ENCODE peak calls at places on chromosomes 11 and 22, in ten cellular contexts. One of them, this sample, is unnamed.

GRCh38 chr11:72398058-72398758 is 36.1 kb downstream of the CLPB start:
- DNase-seq in activated CD4-positive, alpha-beta T cell treated with anti-CD3 and anti-CD28 coated beads, Interleukin-2, amount 50 U/mL, for 4 hours: no peak
- DNase-seq in pons: no peak
- DNase-seq in fibroblast of the aortic adventitia: no peak
- DNase-seq in Calu3: no peak
- DNase-seq in A172: no peak
- DNase-seq in activated T-helper 9 cell treated with anti-CD3 and anti-CD28 coated beads, Interleukin-2, amount 50 U/mL, for 16 hours: no peak
- DNase-seq in activated effector memory CD4-positive, alpha-beta T cell treated with Interleukin-2 at 50 U/mL for 16 hours: no peak
- DNase-seq in sciatic nerve: no peak
- DNase-seq in HFF-Myc: no peak
- DNase-seq in this sample: no peak

GRCh38 chr11:102421262-102421661 is 31.3 kb downstream of the TMEM123 start:
- DNase-seq in activated T-helper 9 cell treated with anti-CD3 and anti-CD28 coated beads, Interleukin-2, amount 50 U/mL, for 16 hours: no peak
- DNase-seq in sciatic nerve: no peak
- DNase-seq in Calu3: no peak
- DNase-seq in fibroblast of the aortic adventitia: no peak
- DNase-seq in HFF-Myc: no peak
- DNase-seq in A172: no peak
- DNase-seq in activated effector memory CD4-positive, alpha-beta T cell treated with Interleukin-2 at 50 U/mL for 16 hours: no peak
- DNase-seq in pons: peak
- DNase-seq in activated CD4-positive, alpha-beta T cell treated with anti-CD3 and anti-CD28 coated beads, Interleukin-2, amount 50 U/mL, for 4 hours: no peak
- DNase-seq in this sample: no peak

GRCh38 chr22:37046589-37046988 is 5.0 kb upstream of the KCTD17 start:
- DNase-seq in activated CD4-positive, alpha-beta T cell treated with anti-CD3 and anti-CD28 coated beads, Interleukin-2, amount 50 U/mL, for 4 hours: no peak
- DNase-seq in sciatic nerve: no peak
- DNase-seq in activated T-helper 9 cell treated with anti-CD3 and anti-CD28 coated beads, Interleukin-2, amount 50 U/mL, for 16 hours: no peak
- DNase-seq in Calu3: no peak
- DNase-seq in fibroblast of the aortic adventitia: no peak
- DNase-seq in A172: no peak
- DNase-seq in activated effector memory CD4-positive, alpha-beta T cell treated with Interleukin-2 at 50 U/mL for 16 hours: no peak
- DNase-seq in HFF-Myc: no peak
- DNase-seq in pons: no peak
- DNase-seq in this sample: no peak

GRCh38 chr11:29352273-29352672 is 664.6 kb downstream of the KCNA4 start:
- DNase-seq in pons: no peak
- DNase-seq in fibroblast of the aortic adventitia: no peak
- DNase-seq in sciatic nerve: no peak
- DNase-seq in activated T-helper 9 cell treated with anti-CD3 and anti-CD28 coated beads, Interleukin-2, amount 50 U/mL, for 16 hours: no peak
- DNase-seq in activated effector memory CD4-positive, alpha-beta T cell treated with Interleukin-2 at 50 U/mL for 16 hours: no peak
- DNase-seq in A172: no peak
- DNase-seq in activated CD4-positive, alpha-beta T cell treated with anti-CD3 and anti-CD28 coated beads, Interleukin-2, amount 50 U/mL, for 4 hours: no peak
- DNase-seq in HFF-Myc: no peak
- DNase-seq in Calu3: no peak
- DNase-seq in this sample: no peak

GRCh38 chr11:32892355-32893090 is at the start of gene QSER1:
- DNase-seq in activated T-helper 9 cell treated with anti-CD3 and anti-CD28 coated beads, Interleukin-2, amount 50 U/mL, for 16 hours: peak
- DNase-seq in pons: peak
- DNase-seq in HFF-Myc: no peak
- DNase-seq in A172: peak
- DNase-seq in Calu3: peak
- DNase-seq in fibroblast of the aortic adventitia: peak
- DNase-seq in sciatic nerve: peak
- DNase-seq in activated CD4-positive, alpha-beta T cell treated with anti-CD3 and anti-CD28 coated beads, Interleukin-2, amount 50 U/mL, for 4 hours: peak
- DNase-seq in activated effector memory CD4-positive, alpha-beta T cell treated with Interleukin-2 at 50 U/mL for 16 hours: peak
- DNase-seq in this sample: peak

GRCh38 chr22:47162865-47163264 is 400.4 kb downstream of the TBC1D22A start:
- DNase-seq in A172: no peak
- DNase-seq in HFF-Myc: no peak
- DNase-seq in activated T-helper 9 cell treated with anti-CD3 and anti-CD28 coated beads, Interleukin-2, amount 50 U/mL, for 16 hours: no peak
- DNase-seq in activated CD4-positive, alpha-beta T cell treated with anti-CD3 and anti-CD28 coated beads, Interleukin-2, amount 50 U/mL, for 4 hours: no peak
- DNase-seq in Calu3: no peak
- DNase-seq in fibroblast of the aortic adventitia: no peak
- DNase-seq in activated effector memory CD4-positive, alpha-beta T cell treated with Interleukin-2 at 50 U/mL for 16 hours: no peak
- DNase-seq in pons: no peak
- DNase-seq in sciatic nerve: peak
- DNase-seq in this sample: no peak

GRCh38 chr22:44682556-44683168 is 19.3 kb upstream of the PRR5 start:
- DNase-seq in Calu3: no peak
- DNase-seq in activated T-helper 9 cell treated with anti-CD3 and anti-CD28 coated beads, Interleukin-2, amount 50 U/mL, for 16 hours: no peak
- DNase-seq in pons: no peak
- DNase-seq in HFF-Myc: no peak
- DNase-seq in A172: no peak
- DNase-seq in activated CD4-positive, alpha-beta T cell treated with anti-CD3 and anti-CD28 coated beads, Interleukin-2, amount 50 U/mL, for 4 hours: no peak
- DNase-seq in fibroblast of the aortic adventitia: no peak
- DNase-seq in sciatic nerve: no peak
- DNase-seq in activated effector memory CD4-positive, alpha-beta T cell treated with Interleukin-2 at 50 U/mL for 16 hours: no peak
- DNase-seq in this sample: no peak

GRCh38 chr22:44118645-44119315 is 61.9 kb upstream of the PARVG start:
- DNase-seq in sciatic nerve: no peak
- DNase-seq in pons: no peak
- DNase-seq in activated effector memory CD4-positive, alpha-beta T cell treated with Interleukin-2 at 50 U/mL for 16 hours: no peak
- DNase-seq in HFF-Myc: no peak
- DNase-seq in activated CD4-positive, alpha-beta T cell treated with anti-CD3 and anti-CD28 coated beads, Interleukin-2, amount 50 U/mL, for 4 hours: no peak
- DNase-seq in activated T-helper 9 cell treated with anti-CD3 and anti-CD28 coated beads, Interleukin-2, amount 50 U/mL, for 16 hours: no peak
- DNase-seq in Calu3: no peak
- DNase-seq in A172: no peak
- DNase-seq in fibroblast of the aortic adventitia: no peak
- DNase-seq in this sample: no peak

GRCh38 chr11:5046754-5047330 is 516 bp downstream of the OR52J3 start:
- DNase-seq in HFF-Myc: no peak
- DNase-seq in Calu3: no peak
- DNase-seq in pons: no peak
- DNase-seq in activated effector memory CD4-positive, alpha-beta T cell treated with Interleukin-2 at 50 U/mL for 16 hours: no peak
- DNase-seq in sciatic nerve: no peak
- DNase-seq in activated CD4-positive, alpha-beta T cell treated with anti-CD3 and anti-CD28 coated beads, Interleukin-2, amount 50 U/mL, for 4 hours: no peak
- DNase-seq in A172: no peak
- DNase-seq in activated T-helper 9 cell treated with anti-CD3 and anti-CD28 coated beads, Interleukin-2, amount 50 U/mL, for 16 hours: no peak
- DNase-seq in fibroblast of the aortic adventitia: no peak
- DNase-seq in this sample: no peak

GRCh38 chr11:115191761-115192160 is 312.5 kb downstream of the CADM1 start:
- DNase-seq in activated CD4-positive, alpha-beta T cell treated with anti-CD3 and anti-CD28 coated beads, Interleukin-2, amount 50 U/mL, for 4 hours: no peak
- DNase-seq in fibroblast of the aortic adventitia: no peak
- DNase-seq in activated T-helper 9 cell treated with anti-CD3 and anti-CD28 coated beads, Interleukin-2, amount 50 U/mL, for 16 hours: no peak
- DNase-seq in activated effector memory CD4-positive, alpha-beta T cell treated with Interleukin-2 at 50 U/mL for 16 hours: no peak
- DNase-seq in Calu3: no peak
- DNase-seq in HFF-Myc: no peak
- DNase-seq in pons: no peak
- DNase-seq in sciatic nerve: no peak
- DNase-seq in A172: no peak
- DNase-seq in this sample: no peak

GRCh38 chr22:22105364-22105763 is 122.8 kb upstream of the TOP3B start:
- DNase-seq in pons: no peak
- DNase-seq in A172: no peak
- DNase-seq in activated T-helper 9 cell treated with anti-CD3 and anti-CD28 coated beads, Interleukin-2, amount 50 U/mL, for 16 hours: no peak
- DNase-seq in HFF-Myc: no peak
- DNase-seq in activated effector memory CD4-positive, alpha-beta T cell treated with Interleukin-2 at 50 U/mL for 16 hours: no peak
- DNase-seq in activated CD4-positive, alpha-beta T cell treated with anti-CD3 and anti-CD28 coated beads, Interleukin-2, amount 50 U/mL, for 4 hours: no peak
- DNase-seq in fibroblast of the aortic adventitia: no peak
- DNase-seq in sciatic nerve: no peak
- DNase-seq in Calu3: no peak
- DNase-seq in this sample: no peak

GRCh38 chr22:17578129-17578754 is 14.9 kb downstream of the SLC25A18 start:
- DNase-seq in pons: peak
- DNase-seq in Calu3: no peak
- DNase-seq in fibroblast of the aortic adventitia: peak
- DNase-seq in activated T-helper 9 cell treated with anti-CD3 and anti-CD28 coated beads, Interleukin-2, amount 50 U/mL, for 16 hours: no peak
- DNase-seq in A172: peak
- DNase-seq in activated effector memory CD4-positive, alpha-beta T cell treated with Interleukin-2 at 50 U/mL for 16 hours: no peak
- DNase-seq in sciatic nerve: peak
- DNase-seq in activated CD4-positive, alpha-beta T cell treated with anti-CD3 and anti-CD28 coated beads, Interleukin-2, amount 50 U/mL, for 4 hours: no peak
- DNase-seq in HFF-Myc: no peak
- DNase-seq in this sample: no peak

GRCh38 chr22:20967697-20968201 is 694 bp downstream of the AIFM3 start:
- DNase-seq in pons: no peak
- DNase-seq in A172: no peak
- DNase-seq in fibroblast of the aortic adventitia: no peak
- DNase-seq in HFF-Myc: no peak
- DNase-seq in activated T-helper 9 cell treated with anti-CD3 and anti-CD28 coated beads, Interleukin-2, amount 50 U/mL, for 16 hours: no peak
- DNase-seq in activated CD4-positive, alpha-beta T cell treated with anti-CD3 and anti-CD28 coated beads, Interleukin-2, amount 50 U/mL, for 4 hours: no peak
- DNase-seq in sciatic nerve: no peak
- DNase-seq in activated effector memory CD4-positive, alpha-beta T cell treated with Interleukin-2 at 50 U/mL for 16 hours: no peak
- DNase-seq in Calu3: no peak
- DNase-seq in this sample: no peak

GRCh38 chr11:79119491-79120284 is 321.1 kb downstream of the TENM4 start:
- DNase-seq in HFF-Myc: no peak
- DNase-seq in sciatic nerve: no peak
- DNase-seq in Calu3: no peak
- DNase-seq in activated T-helper 9 cell treated with anti-CD3 and anti-CD28 coated beads, Interleukin-2, amount 50 U/mL, for 16 hours: no peak
- DNase-seq in activated effector memory CD4-positive, alpha-beta T cell treated with Interleukin-2 at 50 U/mL for 16 hours: no peak
- DNase-seq in activated CD4-positive, alpha-beta T cell treated with anti-CD3 and anti-CD28 coated beads, Interleukin-2, amount 50 U/mL, for 4 hours: no peak
- DNase-seq in fibroblast of the aortic adventitia: no peak
- DNase-seq in pons: peak
- DNase-seq in A172: no peak
- DNase-seq in this sample: peak

GRCh38 chr11:105821366-105821765 is 200.7 kb downstream of the MSANTD4 start:
- DNase-seq in A172: no peak
- DNase-seq in Calu3: no peak
- DNase-seq in pons: no peak
- DNase-seq in activated CD4-positive, alpha-beta T cell treated with anti-CD3 and anti-CD28 coated beads, Interleukin-2, amount 50 U/mL, for 4 hours: no peak
- DNase-seq in sciatic nerve: no peak
- DNase-seq in fibroblast of the aortic adventitia: no peak
- DNase-seq in HFF-Myc: no peak
- DNase-seq in activated T-helper 9 cell treated with anti-CD3 and anti-CD28 coated beads, Interleukin-2, amount 50 U/mL, for 16 hours: no peak
- DNase-seq in activated effector memory CD4-positive, alpha-beta T cell treated with Interleukin-2 at 50 U/mL for 16 hours: no peak
- DNase-seq in this sample: no peak

GRCh38 chr22:45261407-45262088 is 20.9 kb upstream of the KIAA0930 start:
- DNase-seq in activated T-helper 9 cell treated with anti-CD3 and anti-CD28 coated beads, Interleukin-2, amount 50 U/mL, for 16 hours: no peak
- DNase-seq in fibroblast of the aortic adventitia: no peak
- DNase-seq in Calu3: no peak
- DNase-seq in pons: no peak
- DNase-seq in A172: no peak
- DNase-seq in sciatic nerve: no peak
- DNase-seq in activated effector memory CD4-positive, alpha-beta T cell treated with Interleukin-2 at 50 U/mL for 16 hours: no peak
- DNase-seq in activated CD4-positive, alpha-beta T cell treated with anti-CD3 and anti-CD28 coated beads, Interleukin-2, amount 50 U/mL, for 4 hours: no peak
- DNase-seq in HFF-Myc: no peak
- DNase-seq in this sample: no peak

GRCh38 chr11:77883775-77884174 is 62.8 kb downstream of the AAMDC start:
- DNase-seq in HFF-Myc: no peak
- DNase-seq in fibroblast of the aortic adventitia: no peak
- DNase-seq in sciatic nerve: no peak
- DNase-seq in pons: no peak
- DNase-seq in A172: no peak
- DNase-seq in activated T-helper 9 cell treated with anti-CD3 and anti-CD28 coated beads, Interleukin-2, amount 50 U/mL, for 16 hours: no peak
- DNase-seq in activated effector memory CD4-positive, alpha-beta T cell treated with Interleukin-2 at 50 U/mL for 16 hours: no peak
- DNase-seq in activated CD4-positive, alpha-beta T cell treated with anti-CD3 and anti-CD28 coated beads, Interleukin-2, amount 50 U/mL, for 4 hours: no peak
- DNase-seq in Calu3: no peak
- DNase-seq in this sample: no peak

GRCh38 chr22:48504519-48505140 is 1323.0 kb downstream of the BRD1 start:
- DNase-seq in Calu3: no peak
- DNase-seq in A172: no peak
- DNase-seq in activated effector memory CD4-positive, alpha-beta T cell treated with Interleukin-2 at 50 U/mL for 16 hours: no peak
- DNase-seq in fibroblast of the aortic adventitia: no peak
- DNase-seq in pons: no peak
- DNase-seq in activated CD4-positive, alpha-beta T cell treated with anti-CD3 and anti-CD28 coated beads, Interleukin-2, amount 50 U/mL, for 4 hours: no peak
- DNase-seq in sciatic nerve: no peak
- DNase-seq in HFF-Myc: no peak
- DNase-seq in activated T-helper 9 cell treated with anti-CD3 and anti-CD28 coated beads, Interleukin-2, amount 50 U/mL, for 16 hours: no peak
- DNase-seq in this sample: no peak

GRCh38 chr11:75938543-75938942 is 123.5 kb downstream of the UVRAG start:
- DNase-seq in HFF-Myc: no peak
- DNase-seq in activated T-helper 9 cell treated with anti-CD3 and anti-CD28 coated beads, Interleukin-2, amount 50 U/mL, for 16 hours: no peak
- DNase-seq in pons: no peak
- DNase-seq in activated CD4-positive, alpha-beta T cell treated with anti-CD3 and anti-CD28 coated beads, Interleukin-2, amount 50 U/mL, for 4 hours: no peak
- DNase-seq in activated effector memory CD4-positive, alpha-beta T cell treated with Interleukin-2 at 50 U/mL for 16 hours: no peak
- DNase-seq in A172: no peak
- DNase-seq in Calu3: no peak
- DNase-seq in sciatic nerve: no peak
- DNase-seq in fibroblast of the aortic adventitia: peak
- DNase-seq in this sample: no peak

GRCh38 chr11:126956664-126957063 is 43.9 kb downstream of the KIRREL3 start:
- DNase-seq in sciatic nerve: no peak
- DNase-seq in pons: no peak
- DNase-seq in fibroblast of the aortic adventitia: no peak
- DNase-seq in Calu3: no peak
- DNase-seq in activated effector memory CD4-positive, alpha-beta T cell treated with Interleukin-2 at 50 U/mL for 16 hours: no peak
- DNase-seq in activated T-helper 9 cell treated with anti-CD3 and anti-CD28 coated beads, Interleukin-2, amount 50 U/mL, for 16 hours: no peak
- DNase-seq in A172: no peak
- DNase-seq in HFF-Myc: no peak
- DNase-seq in activated CD4-positive, alpha-beta T cell treated with anti-CD3 and anti-CD28 coated beads, Interleukin-2, amount 50 U/mL, for 4 hours: no peak
- DNase-seq in this sample: no peak

GRCh38 chr11:33772300-33772699 is 2.0 kb downstream of the FBXO3 start:
- DNase-seq in fibroblast of the aortic adventitia: no peak
- DNase-seq in Calu3: no peak
- DNase-seq in activated effector memory CD4-positive, alpha-beta T cell treated with Interleukin-2 at 50 U/mL for 16 hours: no peak
- DNase-seq in activated CD4-positive, alpha-beta T cell treated with anti-CD3 and anti-CD28 coated beads, Interleukin-2, amount 50 U/mL, for 4 hours: no peak
- DNase-seq in pons: no peak
- DNase-seq in HFF-Myc: no peak
- DNase-seq in sciatic nerve: no peak
- DNase-seq in activated T-helper 9 cell treated with anti-CD3 and anti-CD28 coated beads, Interleukin-2, amount 50 U/mL, for 16 hours: no peak
- DNase-seq in A172: peak
- DNase-seq in this sample: no peak

GRCh38 chr11:67420147-67420645 is 4.7 kb downstream of the CARNS1 start:
- DNase-seq in activated CD4-positive, alpha-beta T cell treated with anti-CD3 and anti-CD28 coated beads, Interleukin-2, amount 50 U/mL, for 4 hours: no peak
- DNase-seq in activated effector memory CD4-positive, alpha-beta T cell treated with Interleukin-2 at 50 U/mL for 16 hours: no peak
- DNase-seq in Calu3: no peak
- DNase-seq in activated T-helper 9 cell treated with anti-CD3 and anti-CD28 coated beads, Interleukin-2, amount 50 U/mL, for 16 hours: no peak
- DNase-seq in HFF-Myc: no peak
- DNase-seq in fibroblast of the aortic adventitia: no peak
- DNase-seq in pons: no peak
- DNase-seq in sciatic nerve: no peak
- DNase-seq in A172: no peak
- DNase-seq in this sample: no peak

GRCh38 chr22:31075961-31076360 is 5.2 kb upstream of the SMTN start:
- DNase-seq in HFF-Myc: no peak
- DNase-seq in Calu3: no peak
- DNase-seq in A172: no peak
- DNase-seq in activated T-helper 9 cell treated with anti-CD3 and anti-CD28 coated beads, Interleukin-2, amount 50 U/mL, for 16 hours: no peak
- DNase-seq in activated CD4-positive, alpha-beta T cell treated with anti-CD3 and anti-CD28 coated beads, Interleukin-2, amount 50 U/mL, for 4 hours: no peak
- DNase-seq in fibroblast of the aortic adventitia: peak
- DNase-seq in sciatic nerve: peak
- DNase-seq in activated effector memory CD4-positive, alpha-beta T cell treated with Interleukin-2 at 50 U/mL for 16 hours: no peak
- DNase-seq in pons: no peak
- DNase-seq in this sample: no peak

GRCh38 chr11:44633641-44634040 is 68.2 kb downstream of the CD82 start:
- DNase-seq in fibroblast of the aortic adventitia: no peak
- DNase-seq in sciatic nerve: peak
- DNase-seq in A172: no peak
- DNase-seq in HFF-Myc: no peak
- DNase-seq in activated effector memory CD4-positive, alpha-beta T cell treated with Interleukin-2 at 50 U/mL for 16 hours: no peak
- DNase-seq in Calu3: no peak
- DNase-seq in pons: peak
- DNase-seq in activated T-helper 9 cell treated with anti-CD3 and anti-CD28 coated beads, Interleukin-2, amount 50 U/mL, for 16 hours: no peak
- DNase-seq in activated CD4-positive, alpha-beta T cell treated with anti-CD3 and anti-CD28 coated beads, Interleukin-2, amount 50 U/mL, for 4 hours: no peak
- DNase-seq in this sample: no peak

GRCh38 chr22:50455201-50455600 is 19.6 kb downstream of the SBF1 start:
- DNase-seq in activated effector memory CD4-positive, alpha-beta T cell treated with Interleukin-2 at 50 U/mL for 16 hours: no peak
- DNase-seq in sciatic nerve: no peak
- DNase-seq in activated CD4-positive, alpha-beta T cell treated with anti-CD3 and anti-CD28 coated beads, Interleukin-2, amount 50 U/mL, for 4 hours: no peak
- DNase-seq in A172: no peak
- DNase-seq in pons: no peak
- DNase-seq in fibroblast of the aortic adventitia: no peak
- DNase-seq in Calu3: no peak
- DNase-seq in HFF-Myc: no peak
- DNase-seq in activated T-helper 9 cell treated with anti-CD3 and anti-CD28 coated beads, Interleukin-2, amount 50 U/mL, for 16 hours: no peak
- DNase-seq in this sample: no peak

GRCh38 chr11:35947437-35947836 is 3.6 kb downstream of the LDLRAD3 start:
- DNase-seq in activated CD4-positive, alpha-beta T cell treated with anti-CD3 and anti-CD28 coated beads, Interleukin-2, amount 50 U/mL, for 4 hours: no peak
- DNase-seq in pons: peak
- DNase-seq in sciatic nerve: no peak
- DNase-seq in fibroblast of the aortic adventitia: no peak
- DNase-seq in activated T-helper 9 cell treated with anti-CD3 and anti-CD28 coated beads, Interleukin-2, amount 50 U/mL, for 16 hours: no peak
- DNase-seq in Calu3: no peak
- DNase-seq in A172: no peak
- DNase-seq in activated effector memory CD4-positive, alpha-beta T cell treated with Interleukin-2 at 50 U/mL for 16 hours: no peak
- DNase-seq in HFF-Myc: no peak
- DNase-seq in this sample: no peak

GRCh38 chr11:8930456-8931175 is 2.1 kb downstream of the C11orf16 start:
- DNase-seq in activated effector memory CD4-positive, alpha-beta T cell treated with Interleukin-2 at 50 U/mL for 16 hours: no peak
- DNase-seq in sciatic nerve: no peak
- DNase-seq in Calu3: no peak
- DNase-seq in fibroblast of the aortic adventitia: no peak
- DNase-seq in activated CD4-positive, alpha-beta T cell treated with anti-CD3 and anti-CD28 coated beads, Interleukin-2, amount 50 U/mL, for 4 hours: no peak
- DNase-seq in pons: no peak
- DNase-seq in A172: no peak
- DNase-seq in activated T-helper 9 cell treated with anti-CD3 and anti-CD28 coated beads, Interleukin-2, amount 50 U/mL, for 16 hours: no peak
- DNase-seq in HFF-Myc: no peak
- DNase-seq in this sample: no peak

GRCh38 chr11:66659785-66660184 is 17.9 kb downstream of the RBM4B start:
- DNase-seq in fibroblast of the aortic adventitia: no peak
- DNase-seq in A172: no peak
- DNase-seq in activated effector memory CD4-positive, alpha-beta T cell treated with Interleukin-2 at 50 U/mL for 16 hours: no peak
- DNase-seq in activated T-helper 9 cell treated with anti-CD3 and anti-CD28 coated beads, Interleukin-2, amount 50 U/mL, for 16 hours: no peak
- DNase-seq in sciatic nerve: no peak
- DNase-seq in HFF-Myc: no peak
- DNase-seq in Calu3: no peak
- DNase-seq in activated CD4-positive, alpha-beta T cell treated with anti-CD3 and anti-CD28 coated beads, Interleukin-2, amount 50 U/mL, for 4 hours: no peak
- DNase-seq in pons: no peak
- DNase-seq in this sample: no peak